ENCODE peak calls at places on chromosome 18, in five cellular contexts. W is cardiac fibroblast, Z is MCF 10A, N is hepatocyte, P is choroid plexus epithelial cell. O is an unnamed sample.

GRCh38 chr18:50970006-50970405 is 2.2 kb downstream of the ELAC1 start:
- DNase-seq in W (no peak), Z (peak; percentile 27), N (no peak), P (no peak), O (no peak)

GRCh38 chr18:75489493-75490190 is 62.1 kb upstream of the SMIM21 start:
- DNase-seq in W (peak; percentile 91), Z (peak; percentile 80), N (peak; percentile 57), P (peak; percentile 95), O (no peak)

GRCh38 chr18:23102498-23103260 is 32.6 kb upstream of the CABLES1 start:
- DNase-seq in W (no peak), Z (no peak), N (no peak), P (no peak), O (no peak)

GRCh38 chr18:44564922-44565321 is 115.8 kb upstream of the SETBP1 start:
- DNase-seq in W (peak; percentile 68), Z (peak; percentile 80), N (peak; percentile 7), P (peak; percentile 80), O (no peak)

GRCh38 chr18:9987931-9988330 is 74.1 kb downstream of the VAPA start:
- DNase-seq in W (no peak), Z (no peak), N (no peak), P (no peak), O (no peak)

GRCh38 chr18:30192216-30192615 is 850.3 kb downstream of the DSC3 start:
- DNase-seq in W (no peak), Z (no peak), N (no peak), P (no peak), O (no peak)

GRCh38 chr18:36627616-36628015 is 201.2 kb downstream of the TPGS2 start:
- DNase-seq in W (no peak), Z (no peak), N (no peak), P (no peak), O (no peak)

GRCh38 chr18:58280159-58280540 is 236.1 kb downstream of the NEDD4L start:
- DNase-seq in W (no peak), Z (no peak), N (no peak), P (no peak), O (no peak)

GRCh38 chr18:49651033-49651432 is 89.2 kb downstream of the LIPG start:
- DNase-seq in W (no peak), Z (no peak), N (no peak), P (no peak), O (no peak)

GRCh38 chr18:7571626-7572025 is 4.5 kb downstream of the PTPRM start:
- DNase-seq in W (no peak), Z (no peak), N (no peak), P (no peak), O (no peak)

GRCh38 chr18:49524349-49524748 is 37.3 kb upstream of the C18orf32 start:
- DNase-seq in W (no peak), Z (no peak), N (no peak), P (no peak), O (no peak)

GRCh38 chr18:24488824-24489493 is 28.5 kb downstream of the HRH4 start:
- DNase-seq in W (peak; percentile 56), Z (peak; percentile 52), N (peak; percentile 62), P (peak; percentile 61), O (no peak)

GRCh38 chr18:51400721-51401120 is 203.2 kb upstream of the MEX3C start:
- DNase-seq in W (peak; percentile 75), Z (peak; percentile 63), N (no peak), P (no peak), O (no peak)

GRCh38 chr18:51342815-51343214 is 145.3 kb upstream of the MEX3C start:
- DNase-seq in W (peak; percentile 67), Z (peak; percentile 90), N (peak; percentile 82), P (peak; percentile 90), O (no peak)

GRCh38 chr18:79454034-79454735 is 58.5 kb downstream of the NFATC1 start:
- DNase-seq in W (peak; percentile 52), Z (no peak), N (no peak), P (no peak), O (no peak)

GRCh38 chr18:49178736-49179135 is 228.0 kb upstream of the SMAD7 start:
- DNase-seq in W (peak; percentile 47), Z (peak; percentile 30), N (peak; percentile 52), P (peak; percentile 46), O (no peak)

GRCh38 chr18:68284236-68284635 is 430.7 kb downstream of the TMX3 start:
- DNase-seq in W (no peak), Z (no peak), N (no peak), P (no peak), O (no peak)

GRCh38 chr18:63119647-63120046 is 199.9 kb downstream of the BCL2 start:
- DNase-seq in W (peak; percentile 42), Z (peak; percentile 22), N (no peak), P (peak; percentile 25), O (no peak)

GRCh38 chr18:9648431-9649163 is 34.2 kb upstream of the PPP4R1 start:
- DNase-seq in W (no peak), Z (peak; percentile 50), N (no peak), P (no peak), O (no peak)

GRCh38 chr18:56541340-56541739 is 97.1 kb downstream of the TXNL1 start:
- DNase-seq in W (no peak), Z (no peak), N (no peak), P (no peak), O (no peak)

GRCh38 chr18:62379051-62379450 is 53.9 kb downstream of the TNFRSF11A start:
- DNase-seq in W (no peak), Z (no peak), N (no peak), P (no peak), O (no peak)

GRCh38 chr18:61731693-61732376 is 161.0 kb downstream of the RNF152 start:
- DNase-seq in W (peak; percentile 74), Z (no peak), N (no peak), P (no peak), O (no peak)

GRCh38 chr18:70490008-70490933 is 201.4 kb downstream of the SOCS6 start:
- DNase-seq in W (peak; percentile 70), Z (peak; percentile 70), N (peak; percentile 73), P (peak; percentile 79), O (no peak)

GRCh38 chr18:59715966-59716369 is 18.7 kb upstream of the CCBE1 start:
- DNase-seq in W (peak; percentile 92), Z (peak; percentile 89), N (no peak), P (peak; percentile 88), O (no peak)

GRCh38 chr18:5417342-5417741 is 121.8 kb upstream of the ZBTB14 start:
- DNase-seq in W (peak; percentile 34), Z (no peak), N (peak; percentile 50), P (peak; percentile 68), O (no peak)

GRCh38 chr18:14939141-14939540 is 191.2 kb downstream of the ANKRD30B start:
- DNase-seq in W (no peak), Z (no peak), N (no peak), P (no peak), O (no peak)

GRCh38 chr18:58565021-58565420 is 63.9 kb downstream of the ALPK2 start:
- DNase-seq in W (no peak), Z (no peak), N (no peak), P (no peak), O (no peak)

GRCh38 chr18:3380384-3380961 is 69.5 kb upstream of the TGIF1 start:
- DNase-seq in W (peak; percentile 54), Z (peak; percentile 74), N (no peak), P (peak; percentile 45), O (no peak)

DNA sequence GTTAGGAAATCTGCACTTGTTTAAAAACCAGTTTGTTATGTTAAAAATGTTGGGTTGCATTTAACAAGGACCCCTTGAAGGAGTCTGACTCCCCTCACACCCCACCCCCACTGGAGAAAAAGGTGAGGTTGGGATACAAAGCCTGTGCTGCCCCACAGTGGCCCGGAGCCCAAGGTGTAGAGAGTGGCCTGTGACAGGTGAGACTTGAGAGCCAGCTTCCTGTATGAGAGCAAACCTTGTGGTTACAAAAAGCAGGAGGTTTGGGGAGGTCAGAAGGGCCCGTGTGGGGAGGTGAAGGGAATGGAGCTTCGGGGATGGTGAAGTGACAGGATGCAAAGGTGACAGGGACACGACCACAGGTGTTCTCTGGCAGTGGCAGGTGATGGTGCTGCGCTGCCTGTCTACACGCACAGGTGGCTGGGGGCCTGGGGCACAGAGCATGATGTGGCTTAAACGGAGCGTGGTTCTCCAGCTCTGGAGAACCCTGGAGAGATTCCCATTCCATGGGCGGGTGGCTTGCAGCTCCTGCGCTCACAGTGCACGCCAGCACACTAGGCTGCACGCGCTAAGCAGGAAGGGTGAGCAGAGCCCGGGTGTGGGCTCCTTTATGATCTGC is 29.0 kb downstream of the IMPA2 start:
- DNase-seq in W (no peak), Z (no peak), N (no peak), P (no peak), O (peak; percentile 37)
- TF ChIP-seq CTCF in W (no peak), Z (no peak), N (no peak), P (no peak), O (no peak)

GRCh38 chr18:21111351-21112139 is at the start of gene ROCK1:
- DNase-seq in W (peak; percentile 99), Z (peak; percentile 94), N (peak; percentile 99), P (peak; percentile 99), O (peak; percentile 99)
- TF ChIP-seq CTCF in W (no peak), Z (no peak), N (no peak), P (no peak), O (no peak)

DNA sequence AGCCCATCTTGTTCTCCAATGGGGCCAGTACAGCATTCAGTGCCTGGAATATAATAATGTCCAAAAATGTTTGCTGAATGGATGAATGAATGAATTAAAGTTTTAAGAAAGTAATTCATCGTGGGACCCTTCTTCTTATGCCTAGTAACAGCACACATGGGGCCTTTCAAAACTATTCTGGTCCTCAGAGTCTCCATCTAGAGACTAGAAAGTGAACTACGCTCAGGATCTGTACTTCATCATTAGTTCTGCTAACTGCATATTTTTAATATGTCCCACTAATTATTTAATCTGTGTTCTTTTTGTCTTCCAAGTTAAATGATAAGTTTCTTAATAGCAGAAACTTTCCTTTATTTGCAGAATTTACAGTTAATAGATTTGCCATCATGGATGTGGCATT is 172.5 kb downstream of the SMAD2 start:
- DNase-seq in W (no peak), Z (no peak), N (no peak), P (peak; percentile 33), O (no peak)
- TF ChIP-seq CTCF in W (peak; percentile 45), Z (peak; percentile 42), N (no peak), P (peak; percentile 46), O (peak; percentile 63)

DNA sequence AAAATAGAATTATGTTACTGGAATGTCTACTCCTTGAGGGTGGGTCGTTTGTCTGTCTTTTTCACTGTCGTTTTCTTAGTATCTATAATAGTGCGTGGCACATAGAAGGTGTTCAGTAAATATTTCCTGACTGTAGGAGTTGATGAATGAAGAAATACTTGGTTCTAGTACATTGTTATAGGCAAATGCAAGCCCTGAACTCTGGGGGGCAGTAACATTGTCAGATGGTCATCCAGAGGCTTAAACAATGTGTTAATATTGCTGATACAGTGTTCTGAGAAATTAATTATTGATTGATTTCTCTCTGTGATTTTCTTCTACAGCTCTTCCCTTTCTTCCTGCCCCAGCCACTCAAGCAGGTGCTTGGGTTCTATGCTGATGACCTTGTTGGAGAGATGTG is 24.4 kb upstream of the THOC1 start:
- DNase-seq in W (no peak), Z (no peak), N (no peak), P (peak; percentile 48), O (no peak)
- TF ChIP-seq CTCF in W (peak; percentile 22), Z (no peak), N (no peak), P (peak; percentile 58), O (peak; percentile 64)

O was measured in chondrocyte.